ENCODE peak calls at places on chromosomes 11 and 22, in seven cellular contexts. F is heart left ventricle, O is IMR-90, P is uterus, K is A549, I is HCT116, L is spleen. Z is an unnamed sample.
A peak's percentile ranks its signal among the peaks of the same experiment; 100 is the strongest.

GRCh38 chr22:44594951-44595350 is 96.9 kb upstream of the RTL6 start:
- DNase-seq in P (no peak), O (peak; percentile 8), F (no peak), K (no peak), L (no peak), I (no peak), Z (no peak)

GRCh38 chr22:50040717-50041116 is 17.4 kb downstream of the TTLL8 start:
- DNase-seq in P (no peak), L (peak; percentile 53), O (no peak), I (no peak), K (no peak), F (no peak), Z (no peak)

GRCh38 chr11:73648629-73649046 is 2.3 kb downstream of the PLEKHB1 start:
- DNase-seq in L (no peak), I (no peak), F (no peak), P (no peak), O (no peak), K (no peak), Z (no peak)

GRCh38 chr11:121723261-121723741 is 270.5 kb upstream of the SORL1-AS1 start:
- DNase-seq in P (peak; percentile 23), F (no peak), I (no peak), K (no peak), L (no peak), O (no peak), Z (no peak)

GRCh38 chr11:8354622-8355417 is 91.1 kb upstream of the LMO1 start:
- DNase-seq in I (no peak), K (no peak), O (no peak), L (peak; percentile 76), P (no peak), F (peak; percentile 47), Z (no peak)

GRCh38 chr11:75582461-75582934 is 20.4 kb downstream of the SERPINH1 start:
- DNase-seq in F (no peak), I (no peak), K (no peak), P (no peak), L (no peak), O (no peak), Z (no peak)

GRCh38 chr11:64206457-64207246 is at the start of gene FERMT3:
- DNase-seq in L (peak; percentile 97), F (peak; percentile 89), P (peak; percentile 34), I (no peak), K (no peak), O (no peak), Z (peak; percentile 66)

GRCh38 chr11:58628446-58628845 is 6.0 kb downstream of the CNTF start:
- DNase-seq in F (peak; percentile 61), L (no peak), I (no peak), P (no peak), K (no peak), O (peak; percentile 42), Z (peak; percentile 73)

GRCh38 chr11:113906038-113906437 is 1.4 kb downstream of the HTR3B start:
- DNase-seq in O (peak; percentile 51), F (no peak), P (no peak), L (no peak), K (peak; percentile 10), I (peak; percentile 45), Z (no peak)

GRCh38 chr11:128501576-128502549 is 85.5 kb downstream of the ETS1 start:
- DNase-seq in O (peak; percentile 77), K (no peak), P (no peak), I (no peak), F (peak; percentile 56), L (no peak), Z (no peak)

GRCh38 chr11:123559418-123559817 is 95.0 kb downstream of the SCN3B start:
- DNase-seq in I (no peak), P (no peak), L (no peak), F (no peak), O (peak; percentile 36), K (no peak), Z (no peak)

GRCh38 chr11:69010964-69011623 is 2.0 kb downstream of the MRGPRF start:
- DNase-seq in I (peak; percentile 47), O (peak; percentile 77), L (peak; percentile 74), K (no peak), F (peak; percentile 86), P (peak; percentile 88), Z (no peak)

GRCh38 chr11:9613118-9613829 is 39.8 kb downstream of the WEE1 start:
- DNase-seq in L (peak; percentile 97), P (peak; percentile 94), K (peak; percentile 97), F (peak; percentile 96), O (peak; percentile 98), I (peak; percentile 92), Z (peak; percentile 95)

GRCh38 chr11:9615031-9615451 is 41.6 kb downstream of the WEE1 start:
- DNase-seq in O (peak; percentile 13), L (no peak), K (no peak), P (no peak), F (no peak), I (no peak), Z (no peak)

GRCh38 chr11:9616858-9617257 is 43.4 kb downstream of the WEE1 start:
- DNase-seq in K (no peak), L (no peak), P (no peak), O (peak; percentile 66), I (no peak), F (no peak), Z (no peak)

GRCh38 chr11:9616042-9616640 is 42.7 kb downstream of the WEE1 start:
- DNase-seq in P (no peak), F (no peak), L (no peak), K (no peak), O (peak; percentile 59), I (no peak), Z (no peak)

DNA sequence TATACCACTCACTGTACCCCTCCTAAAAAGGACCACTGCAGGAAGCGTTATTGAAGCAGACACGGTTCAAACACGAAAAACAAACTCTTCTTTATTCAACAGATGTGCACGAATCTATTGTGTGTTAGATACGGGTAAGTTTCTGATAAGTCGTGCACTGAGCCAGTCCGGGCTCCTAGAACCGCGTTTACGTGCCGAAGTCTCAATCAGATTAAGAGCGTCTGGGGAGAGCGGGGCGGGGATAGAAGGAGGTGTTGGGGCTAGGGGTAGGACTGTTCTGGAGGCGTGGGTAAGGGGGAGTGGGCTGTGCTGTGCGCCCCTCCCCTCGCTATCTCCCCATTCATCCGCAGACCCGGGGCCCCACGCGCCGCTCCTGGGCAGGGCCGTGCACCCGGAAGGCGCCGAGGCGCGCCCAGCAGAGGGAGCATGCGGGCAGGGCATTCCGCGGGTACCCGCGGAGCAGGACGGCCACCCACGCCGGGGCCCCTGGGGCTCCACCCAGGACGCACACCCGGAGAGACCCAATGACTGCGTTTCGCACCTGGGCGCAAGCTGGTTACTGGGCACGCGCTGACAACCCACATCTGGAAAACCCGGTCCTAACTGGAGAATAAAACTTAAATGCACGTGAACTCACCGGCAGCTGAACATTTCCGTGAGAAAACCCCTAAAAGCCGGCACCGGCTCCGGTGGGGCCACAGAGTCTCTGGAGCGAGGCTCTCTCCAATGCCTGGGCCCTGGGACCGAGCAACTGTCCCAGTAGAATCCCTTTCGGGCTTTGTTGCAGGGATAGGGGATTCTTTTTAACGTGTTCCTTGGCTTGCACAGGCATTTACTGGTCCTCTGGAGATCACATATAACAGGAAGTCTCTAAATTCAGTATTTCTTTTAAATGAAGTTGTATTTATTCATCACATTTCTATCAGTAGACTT is 40.6 kb downstream of the WEE1 start:
- DNase-seq in P (peak; percentile 79), L (peak; percentile 99), K (peak; percentile 84), F (peak; percentile 94), O (peak; percentile 75), I (peak; percentile 69), Z (peak; percentile 88)
- TF ChIP-seq POLR2A in P (peak; percentile 81), L (no peak), K (peak; percentile 57), F (no peak), O (no peak), I (no peak), Z (peak; percentile 19)

GRCh38 chr22:29719894-29720645 is at the start of gene CABP7:
- DNase-seq in P (no peak), F (no peak), I (no peak), K (no peak), O (no peak), L (no peak), Z (no peak)
- H3K4me3 ChIP-seq in P (no peak within 1 kb of the TSS), F (no peak within 1 kb of the TSS), I (no peak within 1 kb of the TSS), K (peak within 1 kb of the TSS; percentile 47), O (no peak within 1 kb of the TSS), L (peak within 1 kb of the TSS; percentile 58), Z (no peak within 1 kb of the TSS)

GRCh38 chr11:47378011-47378835 is at the start of gene SPI1:
- DNase-seq in F (peak; percentile 83), L (peak; percentile 96), P (no peak), O (no peak), K (no peak), I (no peak), Z (peak; percentile 82)
- TF ChIP-seq POLR2A in F (no peak), L (no peak), P (no peak), O (no peak), K (no peak), I (no peak), Z (peak; percentile 10)

GRCh38 chr11:80031014-80031565 is 590.3 kb upstream of the TENM4 start:
- DNase-seq in O (no peak), I (no peak), L (no peak), K (no peak), P (no peak), F (no peak), Z (no peak)
- H3K4me3 ChIP-seq in O (no peak overlapping the region), I (no peak overlapping the region), L (no peak overlapping the region), K (no peak overlapping the region), P (no peak overlapping the region), F (no peak overlapping the region), Z (no peak overlapping the region)

GRCh38 chr22:22454997-22455396 is 53.5 kb downstream of the ZNF280B start:
- DNase-seq in I (no peak), K (no peak), O (no peak), L (no peak), P (no peak), F (no peak), Z (no peak)

GRCh38 chr22:22449819-22450218 is 58.7 kb downstream of the ZNF280B start:
- DNase-seq in O (no peak), K (no peak), P (no peak), L (no peak), F (no peak), I (no peak), Z (no peak)

GRCh38 chr22:22450343-22450839 is 58.2 kb downstream of the ZNF280B start:
- DNase-seq in K (no peak), L (peak; percentile 80), O (no peak), P (no peak), F (no peak), I (no peak), Z (peak; percentile 78)

GRCh38 chr22:22452211-22452610 is 56.3 kb downstream of the ZNF280B start:
- DNase-seq in I (no peak), O (no peak), P (no peak), K (no peak), F (no peak), L (no peak), Z (no peak)

DNA sequence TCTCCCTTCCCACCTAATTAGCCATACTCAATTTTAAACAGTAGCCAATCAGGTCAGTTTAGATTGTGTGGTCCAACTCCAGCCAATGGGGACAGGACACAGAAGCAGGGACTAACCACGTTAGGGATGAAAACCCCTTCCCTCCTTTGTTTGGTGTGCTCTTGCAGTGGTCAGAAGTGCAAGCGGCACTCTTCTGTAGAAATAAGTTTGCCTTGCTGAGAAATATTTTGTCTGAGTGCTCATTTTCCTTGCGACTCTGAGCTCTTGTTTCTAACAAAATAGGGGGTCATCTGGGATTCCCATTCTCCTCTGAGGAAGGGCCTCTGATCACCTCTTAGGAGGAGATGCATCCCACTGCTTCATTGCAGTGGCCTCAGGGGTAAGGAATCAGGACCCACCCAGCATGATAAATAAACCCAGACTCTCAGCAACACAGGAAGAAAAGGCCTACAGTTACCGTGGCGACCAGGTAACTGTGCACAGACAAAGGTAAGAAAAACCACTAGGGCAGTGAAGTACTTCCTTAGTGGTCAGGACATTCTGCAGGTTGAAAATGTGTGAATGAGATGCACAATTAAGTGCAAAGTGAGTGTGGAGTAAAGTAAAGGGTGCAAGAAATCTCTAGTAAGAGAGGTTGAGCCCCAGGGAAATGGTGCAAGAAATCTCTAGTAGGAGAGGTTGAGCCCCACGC is 55.4 kb downstream of the ZNF280B start:
- DNase-seq in I (no peak), P (no peak), K (no peak), F (no peak), O (no peak), L (no peak), Z (no peak)
- TF ChIP-seq POLR2A in I (no peak), P (no peak), K (no peak), F (no peak), O (no peak), L (no peak), Z (no peak)

Z was measured in adrenal gland.